ENCODE peak calls at places on chromosome 7, in four cellular contexts. U, F, E and A are unnamed samples.

GRCh38 chr7:47478017-47478344 is 103.9 kb downstream of the TNS3 start:
- DNase-seq in U (no peak), E (no peak), F (no peak), A (no peak)

GRCh38 chr7:15921576-15921975 is 235.1 kb upstream of the MEOX2 start:
- DNase-seq in U (peak; percentile 13), F (no peak), E (no peak), A (no peak)

GRCh38 chr7:137970263-137970975 is 31.5 kb downstream of the CREB3L2 start:
- DNase-seq in U (peak; percentile 50), F (no peak), E (no peak), A (peak; percentile 47)

GRCh38 chr7:47536705-47537611 is 45.0 kb downstream of the TNS3 start:
- DNase-seq in F (no peak), U (no peak), E (no peak), A (peak; percentile 22)

GRCh38 chr7:138228764-138229163 is 152.5 kb downstream of the AKR1D1 start:
- DNase-seq in F (no peak), U (peak; percentile 30), E (no peak), A (no peak)

GRCh38 chr7:46387646-46388045 is 466.6 kb upstream of the IGFBP3 start:
- DNase-seq in E (no peak), U (no peak), F (no peak), A (no peak)

GRCh38 chr7:45155941-45156340 is 1.6 kb upstream of the RAMP3 start:
- DNase-seq in E (no peak), U (no peak), F (no peak), A (no peak)

GRCh38 chr7:128891942-128892269 is 18.6 kb downstream of the KCP start:
- DNase-seq in E (no peak), F (no peak), U (no peak), A (no peak)

GRCh38 chr7:128094686-128095085 is 63.4 kb upstream of the LRRC4 start:
- DNase-seq in F (no peak), E (no peak), U (no peak), A (no peak)

GRCh38 chr7:129150199-129150996 is 5.9 kb downstream of the TSPAN33 start:
- DNase-seq in F (no peak), E (no peak), U (no peak), A (no peak)